ENCODE peak calls at places on chromosomes 4 and X, in five cellular contexts. L, M, H, F and O are unnamed samples.

GRCh38 chr4:155807021-155807420 is 48.2 kb downstream of the GUCY1B1 start:
- DNase-seq in M (no peak), L (no peak), H (no peak), F (peak; percentile 69), O (no peak)

GRCh38 chr4:109815151-109816081 is at the start of gene GAR1:
- DNase-seq in H (peak; percentile 91), M (peak; percentile 97), L (peak; percentile 70), F (peak; percentile 90), O (peak; percentile 95)

GRCh38 chr4:163107754-163108153 is 58.9 kb downstream of the NAF1 start:
- DNase-seq in M (peak; percentile 26), L (no peak), F (peak; percentile 27), H (no peak), O (peak; percentile 29)

GRCh38 chrX:40746536-40746935 is 11.2 kb upstream of the MED14 start:
- DNase-seq in M (no peak), L (no peak), H (no peak), F (no peak), O (peak; percentile 53)

GRCh38 chrX:50988649-50989048 is 78.1 kb downstream of the BMP15 start:
- DNase-seq in L (no peak), F (peak; percentile 41), M (peak; percentile 22), H (no peak), O (peak; percentile 44)

GRCh38 chr4:1258457-1258856 is 9.5 kb upstream of the CTBP1 start:
- DNase-seq in H (no peak), M (peak; percentile 12), L (no peak), F (no peak), O (no peak)

GRCh38 chr4:123672987-123673386 is 276.4 kb downstream of the SPRY1 start:
- DNase-seq in H (no peak), M (no peak), F (peak; percentile 37), L (no peak), O (no peak)

GRCh38 chr4:1360423-1361283 is 13.6 kb downstream of the UVSSA start:
- DNase-seq in M (no peak), L (no peak), F (no peak), H (no peak), O (no peak)

GRCh38 chrX:23554304-23554703 is 113.0 kb upstream of the PRDX4 start:
- DNase-seq in L (no peak), H (no peak), M (peak; percentile 52), F (peak; percentile 71), O (peak; percentile 32)

GRCh38 chr4:88938138-88938537 is 118.8 kb downstream of the FAM13A start:
- DNase-seq in H (no peak), F (peak; percentile 94), M (no peak), L (no peak), O (no peak)

GRCh38 chrX:133374874-133375387 is 40.4 kb downstream of the GPC4 start:
- DNase-seq in H (no peak), L (no peak), F (no peak), M (no peak), O (no peak)

GRCh38 chr4:10619855-10620254 is 64.7 kb downstream of the CLNK start:
- DNase-seq in M (no peak), L (no peak), H (no peak), F (no peak), O (no peak)

GRCh38 chr4:124974163-124974562 is 261.6 kb upstream of the ANKRD50 start:
- DNase-seq in H (no peak), F (no peak), L (no peak), M (no peak), O (no peak)

GRCh38 chr4:105022811-105023667 is 123.6 kb upstream of the TET2 start:
- DNase-seq in H (no peak), F (peak; percentile 69), L (no peak), M (peak; percentile 58), O (peak; percentile 75)

GRCh38 chr4:32462944-32463343 is 1742.8 kb downstream of the PCDH7 start:
- DNase-seq in M (peak; percentile 65), H (no peak), F (peak; percentile 19), L (no peak), O (peak; percentile 20)

GRCh38 chr4:6469898-6470501 is 2.4 kb downstream of the PPP2R2C start:
- DNase-seq in H (no peak), M (no peak), L (no peak), F (no peak), O (no peak)

GRCh38 chr4:127188847-127189246 is 443.9 kb upstream of the INTU start:
- DNase-seq in L (no peak), H (no peak), F (no peak), M (peak; percentile 26), O (peak; percentile 13)

GRCh38 chrX:3527811-3528210 is 181.4 kb upstream of the MXRA5 start:
- DNase-seq in H (no peak), L (no peak), F (no peak), M (no peak), O (no peak)

GRCh38 chrX:153776611-153777045 is 4.2 kb upstream of the SRPK3 start:
- DNase-seq in H (no peak), M (no peak), L (no peak), F (no peak), O (no peak)

GRCh38 chrX:29581223-29581622 is 634.1 kb upstream of the MAGEB2 start:
- DNase-seq in F (peak; percentile 23), M (no peak), L (no peak), H (no peak), O (no peak)

GRCh38 chrX:119429471-119429870 is 30.3 kb downstream of the SLC25A43 start:
- DNase-seq in F (no peak), L (no peak), H (no peak), M (no peak), O (no peak)

GRCh38 chr4:105805501-105806120 is 89.7 kb upstream of the NPNT start:
- DNase-seq in F (peak; percentile 13), L (no peak), M (no peak), H (no peak), O (no peak)

GRCh38 chrX:51496501-51497291 is at the start of gene NUDT11:
- DNase-seq in L (peak; percentile 17), M (no peak), F (peak; percentile 48), H (peak; percentile 71), O (peak; percentile 86)